ENCODE peak calls at places on chromosomes 16 and 17, in nine cellular contexts. N, S, Z, U, M, X, C, H and W are unnamed samples.

GRCh38 chr16:27096375-27096774 is 29.6 kb downstream of the C16orf82 start:
- DNase-seq in X (no peak), U (no peak), S (no peak), N (no peak), C (no peak), M (no peak), Z (no peak), H (no peak), W (no peak)

GRCh38 chr16:46929378-46930332 is 43.8 kb downstream of the DNAJA2 start:
- DNase-seq in C (peak; percentile 75), Z (peak; percentile 73), N (peak; percentile 94), M (peak; percentile 79), X (no peak), U (peak; percentile 92), S (no peak), H (peak; percentile 75), W (peak; percentile 78)

GRCh38 chr17:65503557-65503956 is 57.9 kb downstream of the AXIN2 start:
- DNase-seq in S (no peak), U (no peak), C (peak; percentile 44), X (no peak), H (peak; percentile 22), Z (no peak), N (no peak), M (no peak), W (peak; percentile 30)

GRCh38 chr17:42773290-42774035 is at the start of gene VPS25:
- DNase-seq in X (no peak), C (peak; percentile 70), S (no peak), M (peak; percentile 92), H (peak; percentile 86), N (peak; percentile 83), Z (peak; percentile 84), U (peak; percentile 85), W (peak; percentile 87)

GRCh38 chr16:85380002-85380395 is 233.1 kb upstream of the GSE1 start:
- DNase-seq in S (no peak), U (no peak), Z (no peak), M (no peak), X (no peak), C (no peak), H (no peak), N (no peak), W (no peak)

GRCh38 chr17:67818110-67819002 is 6.9 kb upstream of the BPTF start:
- DNase-seq in N (no peak), U (no peak), C (no peak), X (peak; percentile 88), Z (no peak), S (no peak), M (no peak), H (no peak), W (no peak)

GRCh38 chr17:64941761-64942160 is 22.5 kb upstream of the LRRC37A3 start:
- DNase-seq in M (no peak), C (no peak), U (no peak), Z (no peak), X (no peak), H (no peak), N (no peak), S (no peak), W (no peak)

GRCh38 chr16:27195941-27196595 is 7.3 kb upstream of the KDM8 start:
- DNase-seq in N (no peak), C (no peak), U (no peak), S (no peak), Z (no peak), M (no peak), X (no peak), H (no peak), W (no peak)

GRCh38 chr17:82863646-82863940 is 23.8 kb upstream of the ZNF750 start:
- DNase-seq in S (no peak), X (no peak), N (no peak), H (no peak), M (no peak), Z (no peak), U (no peak), C (no peak), W (no peak)

GRCh38 chr17:79573196-79573929 is 37.5 kb downstream of the RBFOX3 start:
- DNase-seq in N (no peak), Z (no peak), U (no peak), H (no peak), M (no peak), X (no peak), S (no peak), C (no peak), W (peak; percentile 26)

GRCh38 chr16:5604770-5605169 is 507.2 kb upstream of the EEF2KMT start:
- DNase-seq in C (no peak), M (peak; percentile 38), U (peak; percentile 53), Z (no peak), N (no peak), X (no peak), H (no peak), S (no peak), W (no peak)

GRCh38 chr16:47134550-47134949 is 9.2 kb downstream of the NETO2 start:
- DNase-seq in S (no peak), N (no peak), X (no peak), C (no peak), U (no peak), M (no peak), H (no peak), Z (no peak), W (no peak)

GRCh38 chr16:89924298-89924924 is 1.3 kb downstream of the TUBB3 start:
- DNase-seq in H (peak; percentile 68), N (peak; percentile 84), C (peak; percentile 81), M (peak; percentile 78), X (no peak), U (peak; percentile 67), Z (no peak), S (no peak), W (no peak)

GRCh38 chr17:16512011-16512410 is 20.0 kb upstream of the LRRC75A start:
- DNase-seq in C (no peak), X (no peak), Z (no peak), N (no peak), M (no peak), U (no peak), H (no peak), S (no peak), W (no peak)

GRCh38 chr17:59616253-59616920 is 3.3 kb upstream of the CLTC start:
- DNase-seq in M (peak; percentile 71), S (no peak), H (no peak), U (no peak), X (no peak), Z (no peak), N (no peak), C (no peak), W (no peak)

GRCh38 chr16:28168991-28169554 is 42.7 kb downstream of the XPO6 start:
- DNase-seq in Z (no peak), N (no peak), M (no peak), S (no peak), X (no peak), H (no peak), C (peak; percentile 36), U (no peak), W (no peak)

GRCh38 chr17:57086069-57086930 is 1.3 kb downstream of the AKAP1 start:
- DNase-seq in H (peak; percentile 69), S (no peak), U (peak; percentile 68), X (no peak), Z (peak; percentile 83), M (peak; percentile 56), N (peak; percentile 63), C (peak; percentile 87), W (peak; percentile 75)
- TF ChIP-seq EP300 in H (no peak), S (no peak), U (no peak), X (no peak), Z (no peak), M (no peak), N (no peak), C (no peak), W (no peak)

DNA sequence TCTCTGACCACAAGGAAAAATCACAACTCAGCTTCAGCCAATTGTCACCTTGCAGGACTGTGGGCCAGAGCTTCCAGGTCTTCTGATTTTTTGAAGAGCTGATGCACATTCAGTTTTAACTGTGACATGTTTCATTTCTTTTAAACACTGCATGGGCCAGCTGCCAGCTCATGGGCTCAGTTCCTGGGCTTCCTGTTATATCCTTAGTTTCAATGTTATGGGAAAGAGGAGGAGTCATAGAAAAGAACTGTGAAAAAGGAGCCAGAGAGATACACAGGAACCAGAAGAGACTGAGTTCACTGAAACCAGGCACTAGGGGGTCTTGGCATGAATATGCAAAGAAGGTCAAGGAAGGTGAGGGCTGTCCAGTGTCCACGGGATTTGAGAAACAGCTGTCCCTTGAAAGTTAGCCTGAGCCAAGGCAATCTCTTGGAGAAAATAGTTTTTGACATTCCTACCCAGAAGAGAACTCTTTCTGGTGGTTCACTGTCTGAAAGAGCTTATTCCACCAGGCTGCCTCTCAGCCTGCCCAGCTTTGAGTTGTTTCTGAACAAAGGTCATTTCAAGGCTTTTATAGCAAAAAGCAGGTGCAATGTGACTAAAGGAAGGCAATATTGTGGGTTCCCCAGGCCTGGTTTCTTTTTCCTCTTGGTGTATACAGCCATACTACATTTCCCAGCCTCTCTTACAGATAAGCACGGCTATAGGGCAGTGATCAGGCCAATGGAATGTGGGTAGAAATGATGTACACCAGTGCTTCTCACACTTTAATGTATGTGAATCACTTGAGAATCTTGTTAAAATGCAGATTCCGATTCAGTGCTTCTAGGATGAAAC is 10.5 kb downstream of the PDILT start:
- DNase-seq in U (no peak), C (no peak), Z (peak; percentile 24), H (no peak), M (no peak), S (no peak), N (no peak), X (no peak), W (peak; percentile 72)
- TF ChIP-seq POLR2AphosphoS5 in U (no peak), C (no peak), Z (no peak), H (no peak), M (no peak), S (no peak), N (no peak), X (no peak), W (no peak)

GRCh38 chr17:1487939-1488825 is 4.3 kb downstream of the MYO1C start:
- DNase-seq in U (peak; percentile 94), Z (peak; percentile 90), M (peak; percentile 78), X (no peak), N (peak; percentile 87), S (no peak), H (peak; percentile 90), C (peak; percentile 97), W (peak; percentile 94)
- TF ChIP-seq EP300 in U (no peak), Z (no peak), M (no peak), X (no peak), N (peak; percentile 54), S (no peak), H (no peak), C (no peak), W (no peak)

GRCh38 chr16:58490100-58490499 is 9.8 kb upstream of the NDRG4 start:
- DNase-seq in N (no peak), S (no peak), H (no peak), C (no peak), Z (no peak), X (no peak), U (no peak), M (no peak), W (no peak)

GRCh38 chr16:58488531-58488930 is 11.4 kb upstream of the NDRG4 start:
- DNase-seq in H (no peak), U (peak; percentile 60), X (no peak), C (no peak), S (no peak), M (peak; percentile 64), Z (no peak), N (no peak), W (no peak)

GRCh38 chr16:58485184-58485887 is 14.6 kb upstream of the NDRG4 start:
- DNase-seq in X (no peak), Z (no peak), H (no peak), S (no peak), N (no peak), C (no peak), U (peak; percentile 54), M (no peak), W (no peak)

GRCh38 chr16:58492066-58492465 is 7.9 kb upstream of the NDRG4 start:
- DNase-seq in X (no peak), N (no peak), S (no peak), Z (no peak), M (no peak), C (no peak), H (peak; percentile 29), U (no peak), W (no peak)

GRCh38 chr16:58487566-58488351 is 12.2 kb upstream of the NDRG4 start:
- DNase-seq in H (peak; percentile 81), X (no peak), C (peak; percentile 95), U (peak; percentile 92), S (no peak), Z (peak; percentile 79), N (peak; percentile 96), M (peak; percentile 87), W (peak; percentile 88)
- TF ChIP-seq POLR2AphosphoS5 in H (no peak), X (no peak), C (no peak), U (no peak), S (no peak), Z (no peak), N (no peak), M (no peak), W (no peak)